ENCODE peak calls at places on chromosomes 3 and 15, in five cellular contexts. L is MM.1S, R is HCT116, C is PC-3, F is SK-N-SH. Q is an unnamed sample.

GRCh38 chr3:182046365-182046764 is 334.6 kb downstream of the SOX2 start:
- DNase-seq in R (no peak), F (no peak), L (no peak), C (no peak), Q (no peak)

GRCh38 chr3:194592798-194593752 is 40.1 kb downstream of the TMEM44 start:
- DNase-seq in C (peak; percentile 99), R (peak; percentile 91), L (peak; percentile 20), F (peak; percentile 68), Q (peak; percentile 99)

GRCh38 chr3:152236741-152237140 is 32.0 kb upstream of the MBNL1 start:
- DNase-seq in F (no peak), C (no peak), L (no peak), R (no peak), Q (peak; percentile 52)

GRCh38 chr3:190496859-190497258 is 17.0 kb upstream of the IL1RAP start:
- DNase-seq in F (no peak), R (no peak), C (no peak), L (no peak), Q (peak; percentile 25)

GRCh38 chr15:78392430-78392829 is 45.6 kb upstream of the IREB2 start:
- DNase-seq in R (no peak), L (no peak), C (no peak), F (peak; percentile 73), Q (no peak)

GRCh38 chr3:2713923-2714322 is 396.3 kb downstream of the IL5RA start:
- DNase-seq in F (no peak), L (no peak), R (no peak), C (no peak), Q (peak; percentile 1)

GRCh38 chr3:44454258-44454657 is 23.2 kb downstream of the ZNF445 start:
- DNase-seq in L (no peak), R (no peak), F (no peak), C (no peak), Q (no peak)

GRCh38 chr3:108509873-108510272 is 523 bp downstream of the MYH15 start:
- DNase-seq in C (no peak), R (no peak), L (no peak), F (no peak), Q (no peak)

GRCh38 chr3:56157693-56158092 is 310.6 kb downstream of the ERC2 start:
- DNase-seq in C (peak; percentile 15), R (no peak), F (no peak), L (peak; percentile 50), Q (peak; percentile 65)

GRCh38 chr15:25481208-25481862 is 42.5 kb upstream of the UBE3A start:
- DNase-seq in L (no peak), C (peak; percentile 12), F (peak; percentile 36), R (no peak), Q (peak; percentile 28)

GRCh38 chr3:50617096-50617791 is at the start of gene MAPKAPK3:
- DNase-seq in R (no peak), F (no peak), L (peak; percentile 15), C (peak; percentile 30), Q (peak; percentile 56)

GRCh38 chr3:56921573-56922571 is 120.1 kb upstream of the ARHGEF3 start:
- DNase-seq in C (no peak), L (peak; percentile 69), F (no peak), R (no peak), Q (peak; percentile 45)

GRCh38 chr3:100427694-100428093 is 26.4 kb downstream of the LNP1 start:
- DNase-seq in R (no peak), F (no peak), L (no peak), C (no peak), Q (no peak)

GRCh38 chr3:53721187-53721946 is 124.9 kb downstream of the CHDH start:
- DNase-seq in R (no peak), L (no peak), F (no peak), C (peak; percentile 23), Q (peak; percentile 53)

GRCh38 chr3:43388188-43388587 is 101.8 kb downstream of the SNRK start:
- DNase-seq in L (no peak), R (no peak), C (no peak), F (no peak), Q (no peak)

GRCh38 chr3:112671930-112672715 is 31.2 kb upstream of the CCDC80 start:
- DNase-seq in F (no peak), L (no peak), C (peak; percentile 80), R (no peak), Q (peak; percentile 95)

GRCh38 chr3:23202921-23203650 is at the start of gene UBE2E2:
- DNase-seq in R (no peak), L (peak; percentile 79), C (peak; percentile 82), F (peak; percentile 97), Q (peak; percentile 87)

GRCh38 chr3:63295806-63296205 is 17.7 kb downstream of the SYNPR start:
- DNase-seq in F (no peak), R (no peak), L (no peak), C (no peak), Q (no peak)

GRCh38 chr3:123667784-123668183 is 82.9 kb upstream of the HACD2 start:
- DNase-seq in F (no peak), R (no peak), C (peak; percentile 18), L (no peak), Q (peak; percentile 60)

GRCh38 chr3:13217736-13218540 is 144.7 kb upstream of the IQSEC1 start:
- DNase-seq in C (peak; percentile 97), L (no peak), F (no peak), R (peak; percentile 47), Q (peak; percentile 31)

GRCh38 chr15:76336254-76337046 is at the start of gene ISL2:
- DNase-seq in C (peak; percentile 92), R (peak; percentile 94), L (peak; percentile 79), F (peak; percentile 99), Q (peak; percentile 90)

GRCh38 chr3:31903686-31904431 is 77.2 kb downstream of the OSBPL10 start:
- DNase-seq in F (no peak), L (no peak), C (no peak), R (no peak), Q (no peak)

GRCh38 chr15:82710208-82710555 is 507 bp upstream of the AP3B2 start:
- DNase-seq in L (no peak), F (no peak), C (no peak), R (no peak), Q (no peak)

GRCh38 chr3:179730508-179730907 is 77.7 kb downstream of the USP13 start:
- DNase-seq in R (no peak), F (no peak), C (no peak), L (no peak), Q (no peak)

GRCh38 chr15:101464999-101465669 is 24.4 kb downstream of the PCSK6 start:
- DNase-seq in R (no peak), C (no peak), L (no peak), F (no peak), Q (no peak)

GRCh38 chr3:119175869-119176756 is 2.7 kb downstream of the UPK1B start:
- DNase-seq in C (peak; percentile 87), F (no peak), R (no peak), L (no peak), Q (peak; percentile 89)

GRCh38 chr3:188526057-188526456 is 372.1 kb downstream of the LPP start:
- DNase-seq in L (no peak), R (no peak), F (no peak), C (peak; percentile 39), Q (peak; percentile 32)

GRCh38 chr3:142152349-142152748 is 3.0 kb upstream of the TFDP2 start:
- DNase-seq in F (peak; percentile 20), R (no peak), L (no peak), C (peak; percentile 6), Q (no peak)

GRCh38 chr15:64930778-64931240 is 19.1 kb downstream of the ANKDD1A start:
- DNase-seq in L (peak; percentile 31), C (no peak), R (no peak), F (no peak), Q (peak; percentile 17)

GRCh38 chr3:123559040-123559861 is 25.6 kb downstream of the HACD2 start:
- DNase-seq in L (peak; percentile 62), F (peak; percentile 54), R (peak; percentile 40), C (peak; percentile 74), Q (peak; percentile 77)

DNA sequence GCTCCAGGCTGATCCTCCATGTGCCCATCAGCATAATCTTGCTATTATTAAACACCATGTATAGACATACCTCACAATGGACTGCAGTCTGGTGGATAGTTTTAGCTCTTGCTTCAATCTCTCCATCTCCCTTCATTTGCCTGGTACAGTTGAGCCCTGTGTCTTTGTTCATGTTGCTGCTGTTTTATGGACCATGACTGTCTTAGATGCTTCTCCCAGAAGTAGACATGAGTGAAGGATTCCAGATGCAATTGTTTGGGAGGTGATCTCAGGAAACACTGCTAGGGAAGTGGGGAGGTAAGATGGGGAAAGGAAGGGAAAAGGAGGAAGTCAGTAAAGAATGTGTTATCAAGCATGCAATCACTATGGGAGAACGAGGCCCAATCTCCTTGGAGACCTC is 36.3 kb upstream of the CTNNB1 start:
- DNase-seq in R (no peak), L (no peak), C (no peak), F (no peak), Q (no peak)
- H3K9me2 ChIP-seq in R (no peaks in the 10 kb centered on the region), L (no peaks in the 10 kb centered on the region), C (no peaks in the 10 kb centered on the region), F (no peaks in the 10 kb centered on the region), Q (no peaks in the 10 kb centered on the region)

GRCh38 chr15:73515520-73515919 is 72.6 kb downstream of the REC114 start:
- DNase-seq in R (no peak), C (no peak), F (no peak), L (no peak), Q (no peak)
- H3K27ac ChIP-seq in R (no peak overlapping the region), C (no peak overlapping the region), F (no peak overlapping the region), L (no peak overlapping the region), Q (no peak overlapping the region)

GRCh38 chr3:150372320-150373118 is 35.6 kb upstream of the TSC22D2 start:
- DNase-seq in L (no peak), C (peak; percentile 86), R (no peak), F (no peak), Q (peak; percentile 39)

GRCh38 chr3:150371741-150372254 is 36.3 kb upstream of the TSC22D2 start:
- DNase-seq in L (no peak), F (no peak), R (peak; percentile 87), C (peak; percentile 100), Q (peak; percentile 98)

GRCh38 chr3:150370129-150370602 is 37.9 kb upstream of the TSC22D2 start:
- DNase-seq in F (no peak), R (peak; percentile 92), L (no peak), C (peak; percentile 96), Q (peak; percentile 99)

GRCh38 chr3:150373234-150373633 is 34.9 kb upstream of the TSC22D2 start:
- DNase-seq in C (no peak), L (no peak), F (no peak), R (no peak), Q (no peak)

GRCh38 chr3:150370982-150371381 is 37.1 kb upstream of the TSC22D2 start:
- DNase-seq in F (no peak), R (no peak), L (no peak), C (no peak), Q (peak; percentile 58)
- H3K9ac ChIP-seq in F (peak overlapping the region; percentile 93), R (peak overlapping the region; percentile 63), L (no peak overlapping the region), C (peak overlapping the region; percentile 50), Q (peak overlapping the region; percentile 75)

DNA sequence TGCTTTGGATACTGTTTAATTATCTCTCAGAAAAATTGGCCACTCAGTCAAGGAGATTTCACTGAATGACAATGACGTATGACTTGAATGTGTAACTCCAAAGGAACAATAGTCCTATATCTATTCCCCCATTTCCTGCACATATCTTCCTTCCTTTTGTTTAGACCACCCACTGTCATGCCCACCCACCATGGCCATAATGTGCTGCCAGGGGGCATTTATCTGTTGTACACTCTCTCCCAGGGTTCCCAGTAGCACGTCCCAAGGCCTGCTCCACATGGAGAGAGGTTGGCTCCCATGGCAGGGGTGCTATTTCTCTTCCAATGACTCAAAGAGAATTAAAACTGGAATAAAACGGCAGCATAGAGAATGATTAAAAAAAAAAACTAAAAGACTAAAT is 36.8 kb upstream of the CTNNB1 start:
- DNase-seq in C (no peak), R (no peak), L (no peak), F (no peak), Q (no peak)
- H3K9me2 ChIP-seq in C (no peaks in the 10 kb centered on the region), R (no peaks in the 10 kb centered on the region), L (no peaks in the 10 kb centered on the region), F (no peaks in the 10 kb centered on the region), Q (no peaks in the 10 kb centered on the region)